ENCODE peak calls at places on chromosomes 5 and 9, in four cellular contexts. One of them, this sample, is unnamed.
A peak's percentile ranks its signal among the peaks of the same experiment; 100 is the strongest.

GRCh38 chr9:35044071-35044470 is 28.4 kb downstream of the VCP start:
- DNase-seq in K562: no peak
- DNase-seq in HepG2: no peak
- DNase-seq in GM12878: no peak
- DNase-seq in this sample: no peak

GRCh38 chr5:1555011-1555807 is 31.4 kb upstream of the LPCAT1 start:
- DNase-seq in K562: peak; percentile 8
- DNase-seq in HepG2: peak; percentile 96
- DNase-seq in GM12878: no peak
- DNase-seq in this sample: no peak

GRCh38 chr5:96096724-96097123 is 135.1 kb upstream of the ELL2 start:
- DNase-seq in K562: no peak
- DNase-seq in HepG2: no peak
- DNase-seq in GM12878: no peak
- DNase-seq in this sample: no peak

GRCh38 chr5:115379622-115380344 is 83.3 kb upstream of the CCDC112 start:
- DNase-seq in K562: no peak
- DNase-seq in HepG2: no peak
- DNase-seq in GM12878: peak; percentile 24
- DNase-seq in this sample: no peak

GRCh38 chr5:97009212-97009898 is 73.5 kb downstream of the LNPEP start:
- DNase-seq in K562: peak; percentile 10
- DNase-seq in HepG2: no peak
- DNase-seq in GM12878: peak; percentile 19
- DNase-seq in this sample: peak; percentile 43

GRCh38 chr9:2209400-2209799 is 194.3 kb downstream of the SMARCA2 start:
- DNase-seq in K562: no peak
- DNase-seq in HepG2: no peak
- DNase-seq in GM12878: no peak
- DNase-seq in this sample: peak; percentile 54

GRCh38 chr9:34400275-34400674 is 23.6 kb upstream of the MYORG start:
- DNase-seq in K562: no peak
- DNase-seq in HepG2: no peak
- DNase-seq in GM12878: no peak
- DNase-seq in this sample: no peak

GRCh38 chr9:129178983-129179382 is 922 bp upstream of the IER5L start:
- DNase-seq in K562: peak; percentile 26
- DNase-seq in HepG2: no peak
- DNase-seq in GM12878: no peak
- DNase-seq in this sample: no peak

GRCh38 chr9:137550241-137550621 is at the start of gene PNPLA7:
- DNase-seq in K562: peak; percentile 70
- DNase-seq in HepG2: peak; percentile 70
- DNase-seq in GM12878: no peak
- DNase-seq in this sample: peak; percentile 62

GRCh38 chr5:17817946-17818345 is 183.7 kb downstream of the TAF11L14 start:
- DNase-seq in K562: no peak
- DNase-seq in HepG2: no peak
- DNase-seq in GM12878: no peak
- DNase-seq in this sample: no peak

GRCh38 chr5:89036166-89036565 is 153.2 kb upstream of the MEF2C start:
- DNase-seq in K562: no peak
- DNase-seq in HepG2: no peak
- DNase-seq in GM12878: no peak
- DNase-seq in this sample: no peak

DNA sequence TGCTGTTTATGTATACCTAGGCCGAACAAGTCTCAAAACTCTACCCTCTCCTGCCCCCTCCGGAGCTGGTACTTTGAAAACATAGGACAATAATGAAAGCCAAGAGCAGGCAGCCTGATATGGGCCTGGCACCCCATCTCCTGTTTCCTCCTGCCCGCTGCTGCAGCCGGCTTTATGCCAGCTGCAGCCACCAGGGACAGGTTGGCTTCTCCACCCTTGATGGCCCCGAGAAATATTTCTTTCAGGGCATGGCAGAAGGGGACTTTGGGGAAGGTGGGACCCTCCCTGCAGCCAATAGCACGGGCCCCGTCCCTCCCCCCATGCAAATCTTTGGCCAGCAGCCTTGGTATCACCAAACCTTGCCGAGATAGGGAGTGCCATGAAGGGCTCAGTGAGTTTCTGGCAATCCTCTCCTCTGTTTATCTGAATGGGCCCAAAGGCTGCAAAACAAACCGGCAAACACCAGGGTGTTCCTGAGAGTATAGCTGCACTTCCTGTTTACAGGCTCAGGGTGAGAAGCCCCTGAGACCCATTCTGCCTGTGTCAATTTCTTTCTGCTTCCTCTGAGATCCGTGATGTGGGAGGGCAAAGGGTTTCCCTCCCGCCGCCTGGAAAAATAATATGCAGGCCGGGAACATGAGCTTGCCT is 73.4 kb upstream of the BOD1 start:
- DNase-seq in K562: no peak
- DNase-seq in HepG2: peak; percentile 23
- DNase-seq in GM12878: no peak
- DNase-seq in this sample: peak; percentile 51
- TF ChIP-seq MYC in K562: no peak
- TF ChIP-seq MYC in HepG2: no peak
- TF ChIP-seq MYC in GM12878: no peak
- TF ChIP-seq MYC in this sample: no peak

DNA sequence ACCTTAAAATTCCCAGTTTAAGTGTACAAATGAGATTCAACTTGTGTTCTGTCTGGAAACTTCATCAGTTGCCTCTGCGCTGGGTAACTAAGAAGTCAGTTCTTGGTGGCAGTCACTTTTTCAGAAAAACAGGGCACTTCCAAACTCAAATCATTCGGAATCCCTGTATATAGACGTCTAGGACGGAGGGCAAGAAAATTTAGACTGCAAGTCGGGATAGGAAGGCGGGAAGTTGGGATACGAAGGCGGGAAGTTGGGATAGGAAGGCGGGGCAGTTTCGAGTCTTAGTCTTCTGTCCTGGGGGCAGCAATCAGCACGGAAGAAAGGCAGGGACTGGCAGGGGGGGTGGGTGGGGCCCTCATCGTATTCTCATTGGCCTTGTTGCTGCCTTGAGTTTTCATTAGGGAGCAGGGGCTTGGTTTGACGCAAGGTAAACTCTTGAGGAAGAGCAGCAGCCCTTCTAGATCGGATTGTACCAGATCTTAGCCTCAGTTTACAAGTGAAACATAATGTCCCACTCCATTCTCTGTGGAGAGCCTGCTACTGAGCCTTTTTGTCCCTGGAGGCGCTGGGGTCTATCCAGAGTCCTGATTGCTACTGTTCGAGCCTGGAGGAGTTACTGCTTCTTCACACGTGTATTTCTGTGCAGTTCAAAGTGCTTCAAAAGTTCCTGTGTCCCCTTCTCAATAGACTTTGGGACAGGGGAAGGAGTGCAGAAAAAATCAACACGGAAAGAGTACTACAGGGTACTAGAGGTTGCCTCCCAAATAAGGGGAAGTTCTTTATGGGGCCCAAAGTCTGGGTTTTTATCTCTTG is 2.7 kb upstream of the PURA start:
- DNase-seq in K562: no peak
- DNase-seq in HepG2: no peak
- DNase-seq in GM12878: no peak
- DNase-seq in this sample: no peak
- H3K9ac ChIP-seq in K562: peak overlapping the region; percentile 82
- H3K9ac ChIP-seq in HepG2: no peak overlapping the region
- H3K9ac ChIP-seq in GM12878: no peak overlapping the region
- H3K9ac ChIP-seq in this sample: no peak overlapping the region

DNA sequence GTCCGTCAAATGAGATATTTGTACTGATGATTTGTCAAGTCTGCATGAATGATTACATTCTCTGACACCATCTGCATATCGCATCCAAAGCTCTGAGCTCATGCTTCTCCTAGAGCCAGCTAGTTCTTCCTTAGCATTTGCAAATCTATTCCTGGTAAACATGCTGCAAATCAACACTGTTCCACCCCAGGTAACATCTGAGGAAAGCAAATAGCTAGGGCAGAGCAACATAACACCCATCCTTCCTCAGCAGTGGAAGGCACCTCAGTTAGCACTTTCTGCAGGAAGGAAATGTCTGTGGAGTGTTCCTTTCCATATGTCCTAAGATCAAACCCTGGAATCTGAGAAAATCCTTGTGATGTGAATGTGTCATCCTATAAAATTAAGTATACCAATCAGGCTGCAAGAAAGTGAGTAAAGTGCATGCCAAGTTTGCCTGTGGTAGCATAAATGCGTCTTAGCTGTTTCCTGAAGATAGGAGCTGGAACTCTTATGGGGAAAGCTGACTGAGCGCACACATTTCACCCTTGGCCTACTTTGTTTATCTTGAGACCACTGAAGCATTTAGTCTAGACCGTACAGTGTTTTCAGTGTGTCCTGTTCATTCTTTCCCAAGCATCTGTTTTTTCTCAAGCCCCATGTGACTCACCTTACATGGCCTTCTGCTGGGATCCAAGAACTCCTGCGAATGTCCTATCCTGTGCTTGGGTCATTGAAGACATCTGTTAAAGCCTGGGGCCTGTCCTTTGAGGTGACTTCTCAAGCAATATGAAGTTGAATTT is 50.9 kb upstream of the STARD4 start:
- DNase-seq in K562: no peak
- DNase-seq in HepG2: no peak
- DNase-seq in GM12878: no peak
- DNase-seq in this sample: peak; percentile 100
- TF ChIP-seq MYC in K562: no peak
- TF ChIP-seq MYC in HepG2: no peak
- TF ChIP-seq MYC in GM12878: no peak
- TF ChIP-seq MYC in this sample: no peak

GRCh38 chr9:693460-694390 is 147.8 kb upstream of the DMRT1 start:
- DNase-seq in K562: no peak
- DNase-seq in HepG2: no peak
- DNase-seq in GM12878: no peak
- DNase-seq in this sample: peak; percentile 92

GRCh38 chr9:692636-693459 is 148.6 kb upstream of the DMRT1 start:
- DNase-seq in K562: no peak
- DNase-seq in HepG2: peak; percentile 49
- DNase-seq in GM12878: no peak
- DNase-seq in this sample: no peak

GRCh38 chr9:695252-695651 is 146.2 kb upstream of the DMRT1 start:
- DNase-seq in K562: no peak
- DNase-seq in HepG2: no peak
- DNase-seq in GM12878: no peak
- DNase-seq in this sample: no peak

GRCh38 chr9:696332-697090 is 145.0 kb upstream of the DMRT1 start:
- DNase-seq in K562: no peak
- DNase-seq in HepG2: peak; percentile 44
- DNase-seq in GM12878: no peak
- DNase-seq in this sample: peak; percentile 77

DNA sequence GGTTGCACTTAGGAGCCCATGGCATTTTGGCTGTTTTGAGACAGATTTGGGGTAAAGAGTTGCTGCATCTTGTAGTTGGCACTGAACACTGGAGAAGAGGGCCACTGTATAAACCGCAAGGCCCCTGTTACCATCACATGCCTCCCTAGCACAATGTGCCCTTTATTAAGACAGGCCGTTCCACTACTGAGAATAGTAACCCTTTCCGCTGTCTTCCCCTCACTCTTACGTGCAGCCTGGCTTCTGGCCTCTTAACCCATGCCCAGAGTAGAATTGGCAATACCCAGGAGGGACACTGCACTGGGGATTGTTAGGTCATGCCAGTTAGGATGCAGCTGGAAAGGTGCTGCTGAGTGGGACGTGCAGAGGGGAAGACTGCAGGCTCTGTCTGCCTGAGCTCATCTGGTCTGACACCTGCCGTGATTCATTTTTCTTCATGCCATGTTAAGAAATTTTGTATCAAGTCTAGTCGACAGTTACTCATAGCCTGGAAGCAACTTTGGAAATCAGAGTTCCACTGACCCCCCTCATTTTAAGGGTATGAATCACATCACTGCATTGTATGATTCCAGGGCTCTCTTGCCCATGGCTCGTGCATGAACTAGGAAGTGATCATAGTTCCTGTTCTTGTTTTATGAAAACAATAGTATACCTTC is 146.9 kb upstream of the DMRT1 start:
- DNase-seq in K562: no peak
- DNase-seq in HepG2: no peak
- DNase-seq in GM12878: no peak
- DNase-seq in this sample: peak; percentile 97
- H3K9ac ChIP-seq in K562: no peak overlapping the region
- H3K9ac ChIP-seq in HepG2: peak overlapping the region; percentile 7
- H3K9ac ChIP-seq in GM12878: no peak overlapping the region
- H3K9ac ChIP-seq in this sample: peak overlapping the region; percentile 95

DNA sequence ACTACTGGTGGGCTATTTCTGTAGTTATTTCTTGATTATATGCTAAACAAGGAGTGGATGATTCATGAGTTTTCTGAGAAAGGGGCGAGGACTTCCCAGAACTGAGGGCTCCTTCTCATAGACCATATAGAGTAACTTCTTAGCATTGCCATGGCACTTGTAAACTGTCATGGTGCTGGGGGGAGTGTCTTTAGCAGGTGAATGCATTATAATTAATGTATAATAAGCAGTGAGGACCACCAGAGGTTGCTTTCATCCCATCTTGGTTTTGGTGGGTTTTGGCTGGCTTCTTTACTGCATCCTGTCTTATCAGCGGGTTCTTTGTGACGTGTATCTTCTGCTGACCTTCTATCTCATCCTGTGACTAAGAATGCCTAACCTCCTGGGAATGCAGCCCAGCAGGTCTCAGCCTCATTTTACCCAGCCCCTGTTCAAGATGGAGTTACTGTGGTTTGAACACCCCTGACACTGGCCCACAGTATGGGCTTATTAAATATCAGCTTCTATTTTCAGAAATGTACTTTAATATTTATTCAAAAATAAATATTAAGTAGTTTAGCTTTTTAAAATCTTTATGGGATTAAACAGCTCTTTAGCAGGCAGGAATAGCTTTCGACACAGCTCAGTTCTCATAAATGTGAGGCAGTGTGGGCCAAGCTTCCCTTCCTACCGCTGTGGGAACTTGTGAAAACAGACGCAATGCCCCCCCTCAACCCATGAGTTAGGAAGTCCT is 44.4 kb downstream of the GALNT12 start:
- DNase-seq in K562: no peak
- DNase-seq in HepG2: no peak
- DNase-seq in GM12878: no peak
- DNase-seq in this sample: no peak
- TF ChIP-seq MYC in K562: peak; percentile 93
- TF ChIP-seq MYC in HepG2: no peak
- TF ChIP-seq MYC in GM12878: no peak
- TF ChIP-seq MYC in this sample: no peak

DNA sequence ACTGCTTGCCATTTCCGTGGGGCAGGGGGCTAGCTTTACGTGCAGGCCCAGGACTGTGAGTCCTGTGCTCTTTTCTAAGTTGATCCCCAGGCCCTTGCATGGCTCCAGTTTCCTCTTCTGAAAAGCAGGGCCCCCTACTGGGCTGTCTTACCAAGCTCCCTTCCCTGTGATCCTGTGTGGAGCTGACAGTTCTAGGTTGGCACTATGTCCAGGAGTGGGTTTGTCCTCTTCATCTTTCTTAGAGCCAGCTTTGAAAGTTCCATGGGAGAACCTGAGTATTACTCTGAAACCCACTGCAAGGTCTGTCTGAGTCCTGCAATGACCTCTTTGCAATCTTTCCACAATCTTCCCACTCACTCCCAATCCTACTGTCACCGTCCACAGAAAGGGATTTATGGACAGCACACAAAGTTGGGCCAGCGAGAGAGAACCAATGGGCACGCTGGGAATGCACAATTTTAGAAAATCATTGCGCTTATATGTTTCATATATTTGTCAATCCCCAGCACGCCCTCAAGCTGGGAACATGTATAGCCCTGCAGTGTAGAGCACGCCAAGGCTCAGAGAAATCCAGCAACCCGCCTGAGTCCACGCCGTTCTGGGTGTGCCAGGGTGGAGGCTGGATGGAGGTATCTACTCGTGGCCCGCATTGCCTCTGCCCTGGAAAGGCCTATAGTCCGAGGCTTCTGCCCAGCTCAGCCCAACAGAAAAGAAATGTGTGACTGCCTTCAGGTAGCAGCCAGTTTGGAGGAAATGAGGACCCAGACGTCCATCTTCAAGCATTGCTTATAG is 18.0 kb downstream of the S1PR3 start:
- DNase-seq in K562: no peak
- DNase-seq in HepG2: no peak
- DNase-seq in GM12878: no peak
- DNase-seq in this sample: no peak
- H3K9ac ChIP-seq in K562: no peak overlapping the region
- H3K9ac ChIP-seq in HepG2: no peak overlapping the region
- H3K9ac ChIP-seq in GM12878: no peak overlapping the region
- H3K9ac ChIP-seq in this sample: no peak overlapping the region

This sample was measured in endothelial cell of umbilical vein.